ENCODE peak calls at places on chromosomes 4 and X, in eight cellular contexts. V is transverse colon, D is MCF 10A, C is A549, I is RWPE1, A is BJ, S is endothelial cell, N is HFF-Myc. T is an unnamed sample.

GRCh38 chrX:15204130-15204751 is 65.6 kb downstream of the ASB9 start:
- DNase-seq in V (no peak), D (no peak), C (no peak), I (no peak), A (no peak), S (no peak), N (no peak), T (no peak)

GRCh38 chrX:99001286-99001685 is 1408.8 kb downstream of the PCDH19 start:
- DNase-seq in V (no peak), D (no peak), C (no peak), I (no peak), A (no peak), S (no peak), N (no peak), T (no peak)

GRCh38 chrX:19846995-19847790 is 40.2 kb downstream of the SH3KBP1 start:
- DNase-seq in V (no peak), D (peak), C (peak), I (peak), A (peak), S (no peak), N (peak), T (peak)

GRCh38 chrX:39519566-39520301 is 578.0 kb downstream of the BCOR start:
- DNase-seq in V (no peak), D (no peak), C (no peak), I (no peak), A (no peak), S (no peak), N (no peak), T (no peak)

GRCh38 chr4:173056708-173057107 is 111.9 kb upstream of the GALNT7 start:
- DNase-seq in V (no peak), D (no peak), C (no peak), I (no peak), A (no peak), S (no peak), N (no peak), T (no peak)

GRCh38 chr4:183285886-183286285 is 34.2 kb downstream of the CLDN22 start:
- DNase-seq in V (no peak), D (no peak), C (no peak), I (no peak), A (no peak), S (no peak), N (no peak), T (no peak)

GRCh38 chr4:5812506-5813229 is 80.2 kb downstream of the CRMP1 start:
- DNase-seq in V (no peak), D (peak), C (peak), I (peak), A (peak), S (peak), N (peak), T (peak)

GRCh38 chr4:133483600-133484246 is 334.6 kb downstream of the PCDH10 start:
- DNase-seq in V (no peak), D (peak), C (peak), I (no peak), A (peak), S (peak), N (no peak), T (peak)

GRCh38 chrX:1026263-1027015 is 186.0 kb downstream of the CRLF2 start:
- DNase-seq in V (no peak), D (no peak), C (no peak), I (no peak), A (no peak), S (no peak), N (no peak), T (no peak)

GRCh38 chr4:128525387-128525786 is 237.8 kb upstream of the PGRMC2 start:
- DNase-seq in V (no peak), D (peak), C (no peak), I (no peak), A (no peak), S (no peak), N (no peak), T (peak)

GRCh38 chrX:1119275-1119674 is 93.2 kb downstream of the CRLF2 start:
- DNase-seq in V (no peak), D (no peak), C (no peak), I (no peak), A (no peak), S (no peak), N (no peak), T (no peak)

GRCh38 chr4:185932491-185932890 is 120.5 kb upstream of the SORBS2 start:
- DNase-seq in V (no peak), D (no peak), C (no peak), I (no peak), A (no peak), S (no peak), N (no peak), T (no peak)

GRCh38 chr4:145808021-145808650 is 128.2 kb downstream of the C4orf51 start:
- DNase-seq in V (no peak), D (peak), C (peak), I (peak), A (peak), S (peak), N (peak), T (peak)

GRCh38 chrX:117120700-117121099 is 657.9 kb upstream of the CT83 start:
- DNase-seq in V (no peak), D (no peak), C (no peak), I (no peak), A (no peak), S (no peak), N (no peak), T (no peak)

GRCh38 chr4:146232131-146232722 is 17.9 kb downstream of the REELD1 start:
- DNase-seq in V (no peak), D (peak), C (no peak), I (peak), A (no peak), S (no peak), N (no peak), T (peak)

GRCh38 chrX:70289168-70289792 is 447 bp downstream of the PDZD11 start:
- DNase-seq in V (no peak), D (no peak), C (no peak), I (peak), A (no peak), S (no peak), N (no peak), T (peak)

GRCh38 chr4:81032174-81032551 is 1.7 kb downstream of the BMP3 start:
- DNase-seq in V (no peak), D (no peak), C (no peak), I (no peak), A (no peak), S (no peak), N (no peak), T (no peak)

GRCh38 chrX:2819345-2820130 is 9.2 kb upstream of the GYG2 start:
- DNase-seq in V (no peak), D (peak), C (peak), I (peak), A (no peak), S (no peak), N (no peak), T (peak)

GRCh38 chr4:52711271-52711670 is 40.0 kb downstream of the ERVMER34-1 start:
- DNase-seq in V (peak), D (no peak), C (no peak), I (no peak), A (no peak), S (no peak), N (no peak), T (peak)

GRCh38 chr4:48681856-48682255 is 98.2 kb downstream of the FRYL start:
- DNase-seq in V (no peak), D (peak), C (peak), I (peak), A (no peak), S (no peak), N (no peak), T (peak)

GRCh38 chr4:149102765-149103164 is 660.6 kb upstream of the NR3C2 start:
- DNase-seq in V (no peak), D (no peak), C (no peak), I (no peak), A (no peak), S (no peak), N (no peak), T (no peak)

GRCh38 chrX:115147220-115147619 is 42.0 kb upstream of the RBMXL3 start:
- DNase-seq in V (no peak), D (peak), C (peak), I (peak), A (no peak), S (no peak), N (no peak), T (peak)

GRCh38 chr4:173878701-173879100 is 348.7 kb upstream of the HAND2 start:
- DNase-seq in V (no peak), D (no peak), C (peak), I (no peak), A (no peak), S (no peak), N (no peak), T (no peak)

GRCh38 chr4:785332-786073 is 40.4 kb downstream of the CPLX1 start:
- DNase-seq in V (no peak), D (no peak), C (no peak), I (no peak), A (no peak), S (no peak), N (no peak), T (no peak)

GRCh38 chrX:9278475-9279270 is 186.2 kb upstream of the TBL1X start:
- DNase-seq in V (no peak), D (no peak), C (no peak), I (no peak), A (no peak), S (no peak), N (no peak), T (no peak)

GRCh38 chr4:139028191-139028661 is 12.6 kb downstream of the NOCT start:
- DNase-seq in V (no peak), D (no peak), C (no peak), I (no peak), A (no peak), S (no peak), N (no peak), T (no peak)

GRCh38 chrX:1443496-1444075 is 9.1 kb downstream of the ASMTL start:
- DNase-seq in V (no peak), D (no peak), C (no peak), I (no peak), A (no peak), S (no peak), N (no peak), T (no peak)

GRCh38 chr4:80393246-80393969 is 57.9 kb downstream of the CFAP299 start:
- DNase-seq in V (no peak), D (peak), C (no peak), I (peak), A (peak), S (no peak), N (peak), T (peak)

GRCh38 chrX:40088299-40088625 is 9.5 kb downstream of the BCOR start:
- DNase-seq in V (no peak), D (no peak), C (no peak), I (no peak), A (no peak), S (no peak), N (no peak), T (no peak)

GRCh38 chr4:151408630-151409469 is at the start of gene FHIP1A:
- DNase-seq in V (peak), D (peak), C (peak), I (peak), A (peak), S (peak), N (peak), T (peak)

GRCh38 chr4:54959656-54960055 is 165.7 kb downstream of the KDR start:
- DNase-seq in V (no peak), D (no peak), C (no peak), I (no peak), A (peak), S (no peak), N (peak), T (no peak)

DNA sequence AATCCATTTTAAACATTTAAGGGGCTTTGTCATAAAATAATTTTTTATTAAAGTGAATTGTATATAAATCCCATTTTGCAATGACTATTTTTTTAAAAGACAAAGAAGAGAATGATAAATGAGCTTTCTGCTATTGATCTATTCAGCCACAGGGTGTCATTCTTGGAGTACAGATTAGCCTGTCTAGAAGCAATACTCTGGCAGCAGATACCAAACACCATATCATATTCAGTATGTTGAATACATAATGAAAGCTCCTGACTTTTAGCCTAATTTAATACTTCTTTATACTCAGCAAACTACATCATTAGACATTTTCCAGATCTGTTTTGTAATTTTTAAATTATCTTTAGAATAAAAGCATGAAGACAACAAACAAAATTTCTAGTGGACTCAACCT is 496.3 kb downstream of the PDGFC start:
- DNase-seq in V (no peak), D (peak), C (peak), I (peak), A (no peak), S (peak), N (peak), T (peak)
- TF ChIP-seq CTCF in V (peak), D (peak), C (peak), I (peak), A (peak), S (no peak), N (peak), T (peak)

GRCh38 chr4:24809376-24809775 is 14.0 kb downstream of the SOD3 start:
- DNase-seq in V (no peak), D (peak), C (peak), I (no peak), A (no peak), S (no peak), N (no peak), T (no peak)
- TF ChIP-seq CTCF in V (no peak), D (no peak), C (no peak), I (no peak), A (peak), S (no peak), N (peak), T (peak)

GRCh38 chr4:57158221-57158620 is 48.0 kb upstream of the IGFBP7 start:
- DNase-seq in V (no peak), D (no peak), C (peak), I (no peak), A (no peak), S (no peak), N (no peak), T (no peak)
- TF ChIP-seq CTCF in V (no peak), D (no peak), C (peak), I (no peak), A (no peak), S (no peak), N (no peak), T (no peak)

GRCh38 chrX:106401965-106402559 is 209.7 kb upstream of the RADX start:
- DNase-seq in V (peak), D (no peak), C (no peak), I (no peak), A (no peak), S (no peak), N (no peak), T (no peak)

GRCh38 chrX:106392346-106392745 is 219.4 kb upstream of the RADX start:
- DNase-seq in V (no peak), D (no peak), C (no peak), I (no peak), A (no peak), S (no peak), N (no peak), T (no peak)

GRCh38 chrX:106397788-106398538 is 213.8 kb upstream of the RADX start:
- DNase-seq in V (no peak), D (peak), C (no peak), I (peak), A (no peak), S (no peak), N (no peak), T (peak)
- TF ChIP-seq CTCF in V (peak), D (peak), C (peak), I (no peak), A (no peak), S (no peak), N (no peak), T (peak)

DNA sequence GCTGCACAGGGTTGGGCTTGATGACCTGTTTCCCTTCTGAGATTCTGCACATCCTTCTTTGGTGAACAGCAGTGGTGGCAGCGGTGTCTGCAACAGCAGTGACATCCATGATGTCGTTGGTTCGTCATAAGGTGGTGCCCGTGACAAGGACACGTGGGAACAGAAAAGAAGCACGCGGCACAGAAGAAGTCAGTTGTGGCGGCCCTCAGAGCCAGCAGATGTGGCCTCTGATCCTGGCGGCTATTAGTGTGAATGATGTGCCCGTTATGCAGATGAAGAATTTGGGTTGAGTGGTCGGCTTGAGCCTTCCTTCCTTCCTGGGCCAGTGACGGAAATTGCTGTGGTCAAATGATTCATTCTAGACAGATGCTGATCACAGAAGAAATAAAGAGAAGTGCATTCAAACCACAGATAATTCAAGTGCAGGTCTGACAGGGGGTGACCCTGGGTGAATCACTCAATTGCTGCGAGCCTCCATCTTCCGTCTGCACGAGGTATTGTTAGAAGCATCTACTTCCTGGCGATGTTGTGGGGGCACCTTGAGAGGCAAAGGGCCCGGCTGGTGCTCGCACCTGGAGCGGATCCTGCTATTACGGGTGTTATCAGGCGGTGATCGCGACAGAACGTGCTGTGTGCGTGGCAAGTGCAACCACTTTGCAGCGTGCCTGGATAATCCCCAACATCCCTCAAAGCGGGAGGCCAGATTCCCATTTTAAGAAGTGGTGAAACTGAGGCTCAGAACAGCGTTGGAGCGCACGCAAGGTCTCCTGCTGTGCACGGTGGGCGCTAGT is 215.2 kb upstream of the PSAPL1 start:
- DNase-seq in V (peak), D (peak), C (no peak), I (peak), A (peak), S (no peak), N (peak), T (peak)
- TF ChIP-seq CTCF in V (no peak), D (no peak), C (no peak), I (no peak), A (no peak), S (no peak), N (no peak), T (no peak)